ENCODE peak calls at places on chromosome 14, in four cellular contexts. One of them, this sample, is unnamed.
A peak's percentile ranks its signal among the peaks of the same experiment; 100 is the strongest.

GRCh38 chr14:61765225-61765943 is 3.2 kb downstream of the SNAPC1 start:
- DNase-seq in astrocyte of the spinal cord: no peak
- DNase-seq in prostate gland: peak; percentile 36
- DNase-seq in cardiac muscle cell: no peak
- DNase-seq in this sample: no peak

GRCh38 chr14:63995285-63995684 is 142.5 kb downstream of the SYNE2 start:
- DNase-seq in astrocyte of the spinal cord: no peak
- DNase-seq in prostate gland: no peak
- DNase-seq in cardiac muscle cell: no peak
- DNase-seq in this sample: no peak

GRCh38 chr14:37195327-37195726 is 2.4 kb upstream of the MIPOL1 start:
- DNase-seq in astrocyte of the spinal cord: peak; percentile 30
- DNase-seq in prostate gland: no peak
- DNase-seq in cardiac muscle cell: no peak
- DNase-seq in this sample: no peak

GRCh38 chr14:94423465-94424056 is 29.0 kb downstream of the SERPINA11 start:
- DNase-seq in astrocyte of the spinal cord: peak; percentile 74
- DNase-seq in prostate gland: peak; percentile 69
- DNase-seq in cardiac muscle cell: peak; percentile 87
- DNase-seq in this sample: peak; percentile 82

GRCh38 chr14:31380106-31380505 is 40.2 kb downstream of the HEATR5A start:
- DNase-seq in astrocyte of the spinal cord: no peak
- DNase-seq in prostate gland: no peak
- DNase-seq in cardiac muscle cell: no peak
- DNase-seq in this sample: no peak

GRCh38 chr14:74018029-74018703 is 922 bp downstream of the ENTPD5 start:
- DNase-seq in astrocyte of the spinal cord: peak; percentile 80
- DNase-seq in prostate gland: no peak
- DNase-seq in cardiac muscle cell: no peak
- DNase-seq in this sample: no peak

GRCh38 chr14:105577339-105577861 is 51.0 kb downstream of the TMEM121 start:
- DNase-seq in astrocyte of the spinal cord: no peak
- DNase-seq in prostate gland: no peak
- DNase-seq in cardiac muscle cell: no peak
- DNase-seq in this sample: peak; percentile 18

GRCh38 chr14:75411194-75411552 is 16.6 kb upstream of the JDP2 start:
- DNase-seq in astrocyte of the spinal cord: no peak
- DNase-seq in prostate gland: no peak
- DNase-seq in cardiac muscle cell: no peak
- DNase-seq in this sample: no peak

GRCh38 chr14:29140059-29140458 is 373.5 kb downstream of the FOXG1 start:
- DNase-seq in astrocyte of the spinal cord: no peak
- DNase-seq in prostate gland: no peak
- DNase-seq in cardiac muscle cell: no peak
- DNase-seq in this sample: no peak

GRCh38 chr14:68962681-68963080 is 16.4 kb downstream of the ACTN1 start:
- DNase-seq in astrocyte of the spinal cord: no peak
- DNase-seq in prostate gland: no peak
- DNase-seq in cardiac muscle cell: no peak
- DNase-seq in this sample: no peak

GRCh38 chr14:34983148-34983760 is 462 bp downstream of the SRP54 start:
- DNase-seq in astrocyte of the spinal cord: no peak
- DNase-seq in prostate gland: no peak
- DNase-seq in cardiac muscle cell: no peak
- DNase-seq in this sample: no peak

GRCh38 chr14:91352101-91352500 is 65.5 kb downstream of the CCDC88C start:
- DNase-seq in astrocyte of the spinal cord: peak; percentile 47
- DNase-seq in prostate gland: no peak
- DNase-seq in cardiac muscle cell: no peak
- DNase-seq in this sample: no peak

GRCh38 chr14:23077962-23078361 is 17.0 kb downstream of the ACIN1 start:
- DNase-seq in astrocyte of the spinal cord: no peak
- DNase-seq in prostate gland: no peak
- DNase-seq in cardiac muscle cell: no peak
- DNase-seq in this sample: no peak

GRCh38 chr14:101843665-101844064 is 82.2 kb downstream of the PPP2R5C start:
- DNase-seq in astrocyte of the spinal cord: no peak
- DNase-seq in prostate gland: no peak
- DNase-seq in cardiac muscle cell: no peak
- DNase-seq in this sample: peak; percentile 56

GRCh38 chr14:92486881-92487280 is 26.7 kb upstream of the RIN3 start:
- DNase-seq in astrocyte of the spinal cord: peak; percentile 74
- DNase-seq in prostate gland: no peak
- DNase-seq in cardiac muscle cell: no peak
- DNase-seq in this sample: no peak

GRCh38 chr14:38721822-38722431 is 381.1 kb downstream of the SEC23A start:
- DNase-seq in astrocyte of the spinal cord: peak; percentile 62
- DNase-seq in prostate gland: peak; percentile 48
- DNase-seq in cardiac muscle cell: peak; percentile 68
- DNase-seq in this sample: peak; percentile 48

GRCh38 chr14:105527381-105528196 is 1.2 kb downstream of the TMEM121 start:
- DNase-seq in astrocyte of the spinal cord: no peak
- DNase-seq in prostate gland: no peak
- DNase-seq in cardiac muscle cell: no peak
- DNase-seq in this sample: no peak

GRCh38 chr14:98288825-98289224 is 983.2 kb downstream of the BCL11B start:
- DNase-seq in astrocyte of the spinal cord: no peak
- DNase-seq in prostate gland: no peak
- DNase-seq in cardiac muscle cell: no peak
- DNase-seq in this sample: no peak

GRCh38 chr14:73526036-73526984 is 10.6 kb upstream of the ACOT1 start:
- DNase-seq in astrocyte of the spinal cord: peak; percentile 51
- DNase-seq in prostate gland: no peak
- DNase-seq in cardiac muscle cell: no peak
- DNase-seq in this sample: no peak

GRCh38 chr14:100645200-100645985 is 58.2 kb upstream of the BEGAIN start:
- DNase-seq in astrocyte of the spinal cord: peak; percentile 81
- DNase-seq in prostate gland: peak; percentile 87
- DNase-seq in cardiac muscle cell: peak; percentile 89
- DNase-seq in this sample: peak; percentile 92

GRCh38 chr14:46063872-46064271 is 587.7 kb downstream of the RPL10L start:
- DNase-seq in astrocyte of the spinal cord: no peak
- DNase-seq in prostate gland: no peak
- DNase-seq in cardiac muscle cell: no peak
- DNase-seq in this sample: no peak

GRCh38 chr14:37197421-37198272 is at the start of gene MIPOL1:
- DNase-seq in astrocyte of the spinal cord: peak; percentile 91
- DNase-seq in prostate gland: peak; percentile 79
- DNase-seq in cardiac muscle cell: peak; percentile 89
- DNase-seq in this sample: no peak

GRCh38 chr14:23057757-23058653 is 685 bp upstream of the CDH24 start:
- DNase-seq in astrocyte of the spinal cord: peak; percentile 82
- DNase-seq in prostate gland: peak; percentile 85
- DNase-seq in cardiac muscle cell: peak; percentile 94
- DNase-seq in this sample: peak; percentile 92

GRCh38 chr14:66038214-66038977 is 447.8 kb upstream of the CCDC196 start:
- DNase-seq in astrocyte of the spinal cord: no peak
- DNase-seq in prostate gland: no peak
- DNase-seq in cardiac muscle cell: no peak
- DNase-seq in this sample: peak; percentile 69

GRCh38 chr14:103483600-103483999 is 39.0 kb downstream of the CKB start:
- DNase-seq in astrocyte of the spinal cord: peak; percentile 86
- DNase-seq in prostate gland: no peak
- DNase-seq in cardiac muscle cell: no peak
- DNase-seq in this sample: no peak

GRCh38 chr14:105974902-105975301 is 448.5 kb downstream of the TMEM121 start:
- DNase-seq in astrocyte of the spinal cord: no peak
- DNase-seq in prostate gland: no peak
- DNase-seq in cardiac muscle cell: no peak
- DNase-seq in this sample: peak; percentile 82

GRCh38 chr14:31024577-31025334 is 693 bp upstream of the AP4S1 start:
- DNase-seq in astrocyte of the spinal cord: peak; percentile 34
- DNase-seq in prostate gland: no peak
- DNase-seq in cardiac muscle cell: no peak
- DNase-seq in this sample: no peak

GRCh38 chr14:101116065-101116464 is 212.5 kb upstream of the RTL1 start:
- DNase-seq in astrocyte of the spinal cord: no peak
- DNase-seq in prostate gland: peak; percentile 1
- DNase-seq in cardiac muscle cell: no peak
- DNase-seq in this sample: no peak

GRCh38 chr14:20706657-20707355 is 18.2 kb downstream of the ANG start:
- DNase-seq in astrocyte of the spinal cord: no peak
- DNase-seq in prostate gland: no peak
- DNase-seq in cardiac muscle cell: no peak
- DNase-seq in this sample: no peak

GRCh38 chr14:63752449-63753169 is 24.7 kb upstream of the SGPP1 start:
- DNase-seq in astrocyte of the spinal cord: peak; percentile 53
- DNase-seq in prostate gland: no peak
- DNase-seq in cardiac muscle cell: no peak
- DNase-seq in this sample: peak; percentile 55

GRCh38 chr14:22333408-22334274 is 255.4 kb downstream of the DAD1 start:
- DNase-seq in astrocyte of the spinal cord: peak; percentile 61
- DNase-seq in prostate gland: peak; percentile 61
- DNase-seq in cardiac muscle cell: no peak
- DNase-seq in this sample: peak; percentile 32

GRCh38 chr14:95876769-95877490 is at the start of gene TUNAR:
- DNase-seq in astrocyte of the spinal cord: no peak
- DNase-seq in prostate gland: no peak
- DNase-seq in cardiac muscle cell: peak; percentile 59
- DNase-seq in this sample: no peak

GRCh38 chr14:39469094-39469710 is 37.0 kb upstream of the FBXO33 start:
- DNase-seq in astrocyte of the spinal cord: no peak
- DNase-seq in prostate gland: no peak
- DNase-seq in cardiac muscle cell: peak; percentile 82
- DNase-seq in this sample: peak; percentile 61

DNA sequence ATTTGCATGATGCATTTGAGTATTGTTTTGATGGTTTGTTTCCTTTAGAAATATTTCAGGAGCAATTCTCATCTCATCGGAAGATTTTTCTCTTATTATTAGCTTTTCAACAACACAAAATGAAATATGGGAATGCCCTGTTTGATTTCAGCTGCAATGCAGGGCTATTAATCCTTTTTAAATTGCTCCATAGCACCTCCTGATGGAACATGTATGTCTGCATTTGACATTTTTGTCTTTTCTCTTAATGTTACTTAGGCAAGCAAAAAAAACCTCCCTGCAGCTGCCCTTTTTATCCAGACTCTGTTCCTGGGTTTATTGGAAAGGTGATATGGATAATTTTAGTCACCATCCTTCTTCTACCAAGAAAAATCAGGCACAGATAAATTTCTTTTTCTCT is 895.8 kb downstream of the RPS29 start:
- DNase-seq in astrocyte of the spinal cord: no peak
- DNase-seq in prostate gland: no peak
- DNase-seq in cardiac muscle cell: no peak
- DNase-seq in this sample: peak; percentile 3
- TF ChIP-seq CTCF in astrocyte of the spinal cord: no peak
- TF ChIP-seq CTCF in prostate gland: no peak
- TF ChIP-seq CTCF in cardiac muscle cell: no peak
- TF ChIP-seq CTCF in this sample: peak; percentile 15

GRCh38 chr14:88322505-88323085 is 474 bp downstream of the KCNK10 start:
- DNase-seq in astrocyte of the spinal cord: no peak
- DNase-seq in prostate gland: no peak
- DNase-seq in cardiac muscle cell: no peak
- DNase-seq in this sample: no peak
- H3K4me3 ChIP-seq in astrocyte of the spinal cord: peak overlapping the region; percentile 12
- H3K4me3 ChIP-seq in prostate gland: peak overlapping the region; percentile 25
- H3K4me3 ChIP-seq in cardiac muscle cell: peak overlapping the region; percentile 41
- H3K4me3 ChIP-seq in this sample: no peak overlapping the region

DNA sequence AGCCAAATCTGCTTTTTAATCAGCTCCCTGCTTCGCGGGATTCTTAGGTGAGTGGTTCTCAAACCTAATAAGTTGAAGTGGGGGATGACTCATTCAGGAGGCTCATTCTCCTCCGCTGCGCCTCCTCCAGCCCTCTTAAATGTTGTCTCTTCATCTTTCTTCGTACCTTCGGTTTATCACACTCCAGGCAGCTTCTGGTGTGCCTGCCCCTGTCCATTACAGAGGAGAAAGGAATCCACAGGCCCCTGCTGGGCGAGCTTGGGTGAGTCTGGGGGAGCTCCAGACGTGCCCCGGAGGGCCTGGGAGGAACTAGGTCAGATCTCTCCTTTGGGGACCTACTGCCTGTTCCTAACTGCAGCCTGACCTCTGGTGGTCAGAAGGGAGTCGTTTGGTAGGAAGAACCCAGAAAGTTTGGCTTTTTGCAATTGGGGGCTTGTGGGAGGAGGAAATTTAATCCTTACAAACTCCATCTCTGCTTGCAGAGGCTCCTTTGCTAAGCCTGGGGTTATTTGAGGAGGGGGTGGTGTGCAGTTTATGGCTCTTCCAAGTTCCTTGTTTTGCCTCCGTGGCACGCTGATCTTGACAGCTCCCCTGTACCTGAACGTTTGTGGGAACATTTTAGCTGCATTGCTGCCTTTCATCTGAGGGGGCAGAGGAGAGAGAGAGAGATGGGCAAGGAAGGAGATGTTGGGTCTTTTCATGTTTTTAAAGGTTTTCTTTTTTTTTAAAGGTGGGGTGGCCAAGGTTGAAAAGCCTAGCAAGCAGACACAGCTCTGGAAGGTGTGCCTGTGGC is 84.1 kb upstream of the GNG2 start:
- DNase-seq in astrocyte of the spinal cord: peak; percentile 69
- DNase-seq in prostate gland: peak; percentile 25
- DNase-seq in cardiac muscle cell: peak; percentile 72
- DNase-seq in this sample: peak; percentile 66
- TF ChIP-seq CTCF in astrocyte of the spinal cord: peak; percentile 72
- TF ChIP-seq CTCF in prostate gland: peak; percentile 51
- TF ChIP-seq CTCF in cardiac muscle cell: peak; percentile 77
- TF ChIP-seq CTCF in this sample: peak; percentile 68

DNA sequence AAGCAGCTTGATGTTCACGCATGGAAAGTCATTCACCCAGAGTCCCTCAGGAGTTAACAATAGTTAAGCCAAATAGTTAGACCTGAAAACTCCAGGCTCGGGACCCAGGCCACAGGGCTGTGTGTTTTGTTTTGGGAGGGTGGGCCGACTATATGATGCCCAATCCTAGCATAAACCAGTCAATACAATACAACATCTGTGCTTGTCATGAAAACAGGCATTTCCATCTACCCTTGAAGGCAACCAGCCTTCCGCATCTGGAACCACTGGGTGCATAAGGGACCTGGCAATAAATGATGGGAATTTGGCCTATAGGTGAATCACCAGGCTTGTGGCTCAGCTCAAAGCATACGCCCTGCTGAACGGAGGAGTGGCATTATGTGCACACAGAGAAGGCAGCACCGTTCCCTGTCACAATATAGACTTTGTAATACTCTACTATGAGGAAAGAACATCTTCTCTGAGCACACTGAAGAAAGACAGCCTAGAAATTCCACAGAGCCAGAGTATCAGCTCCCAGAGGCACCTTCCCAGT is 91.0 kb upstream of the FOXN3 start:
- DNase-seq in astrocyte of the spinal cord: peak; percentile 52
- DNase-seq in prostate gland: no peak
- DNase-seq in cardiac muscle cell: no peak
- DNase-seq in this sample: no peak
- H3K4me3 ChIP-seq in astrocyte of the spinal cord: no peak overlapping the region
- H3K4me3 ChIP-seq in prostate gland: no peak overlapping the region
- H3K4me3 ChIP-seq in cardiac muscle cell: no peak overlapping the region
- H3K4me3 ChIP-seq in this sample: no peak overlapping the region